ENCODE peak calls at places on chromosomes 3 and 15, in ten cellular contexts. M, P, D, E, I, Q, H, U, W and T are unnamed samples.

GRCh38 chr3:135106445-135106844 is 311.4 kb downstream of the EPHB1 start:
- DNase-seq in M (peak; percentile 6), P (no peak), D (no peak), E (no peak), I (peak; percentile 60), Q (no peak), H (no peak), U (no peak), W (no peak), T (peak; percentile 43)

GRCh38 chr3:172658344-172659245 is 52.3 kb downstream of the NCEH1 start:
- DNase-seq in M (peak; percentile 79), P (peak; percentile 47), D (no peak), E (no peak), I (no peak), Q (no peak), H (no peak), U (no peak), W (no peak), T (no peak)

GRCh38 chr3:126959144-126959920 is 23.6 kb upstream of the PLXNA1 start:
- DNase-seq in M (no peak), P (no peak), D (no peak), E (peak; percentile 42), I (no peak), Q (no peak), H (no peak), U (no peak), W (peak; percentile 13), T (no peak)

GRCh38 chr15:85607842-85608241 is 186.9 kb downstream of the KLHL25 start:
- DNase-seq in M (peak; percentile 46), P (no peak), D (no peak), E (no peak), I (no peak), Q (peak; percentile 60), H (no peak), U (peak; percentile 40), W (no peak), T (no peak)

GRCh38 chr15:89781055-89781454 is 4.9 kb downstream of the MESP2 start:
- DNase-seq in M (no peak), P (no peak), D (no peak), E (no peak), I (no peak), Q (no peak), H (no peak), U (no peak), W (no peak), T (peak; percentile 78)

GRCh38 chr15:101070502-101071273 is 151.5 kb downstream of the LRRK1 start:
- DNase-seq in M (no peak), P (no peak), D (no peak), E (no peak), I (no peak), Q (no peak), H (no peak), U (no peak), W (peak; percentile 16), T (peak; percentile 80)

GRCh38 chr15:92492556-92492955 is 98.9 kb downstream of the ST8SIA2 start:
- DNase-seq in M (no peak), P (no peak), D (no peak), E (no peak), I (no peak), Q (no peak), H (no peak), U (no peak), W (no peak), T (no peak)

GRCh38 chr3:53144446-53144845 is 14.2 kb upstream of the RFT1 start:
- DNase-seq in M (no peak), P (no peak), D (no peak), E (peak; percentile 50), I (no peak), Q (no peak), H (no peak), U (no peak), W (no peak), T (no peak)

GRCh38 chr3:39406368-39407258 is at the start of gene RPSA:
- DNase-seq in M (peak; percentile 97), P (peak; percentile 94), D (peak; percentile 93), E (peak; percentile 98), I (peak; percentile 96), Q (peak; percentile 97), H (peak; percentile 92), U (peak; percentile 95), W (peak; percentile 86), T (peak; percentile 99)

GRCh38 chr3:39407259-39407629 is 724 bp downstream of the RPSA start:
- DNase-seq in M (no peak), P (no peak), D (no peak), E (no peak), I (no peak), Q (no peak), H (no peak), U (no peak), W (no peak), T (peak; percentile 20)

GRCh38 chr3:39405687-39406367 is 693 bp upstream of the RPSA start:
- DNase-seq in M (no peak), P (no peak), D (no peak), E (no peak), I (no peak), Q (no peak), H (no peak), U (no peak), W (no peak), T (no peak)

GRCh38 chr3:39407773-39408492 is 1.4 kb downstream of the RPSA start:
- DNase-seq in M (no peak), P (no peak), D (no peak), E (no peak), I (no peak), Q (no peak), H (no peak), U (no peak), W (no peak), T (no peak)

GRCh38 chr3:39404943-39405686 is 1.4 kb upstream of the RPSA start:
- DNase-seq in M (no peak), P (no peak), D (no peak), E (no peak), I (no peak), Q (no peak), H (no peak), U (no peak), W (no peak), T (peak; percentile 50)
- H3K4me3 ChIP-seq in M (peak overlapping the region; percentile 85), P (no peak overlapping the region), D (peak overlapping the region; percentile 63), E (no peak overlapping the region), I (no peak overlapping the region), Q (no peak overlapping the region), H (no peak overlapping the region), U (peak overlapping the region; percentile 95), W (no peak overlapping the region), T (no peak overlapping the region)

GRCh38 chr3:193712938-193713337 is 119.9 kb downstream of the OPA1 start:
- DNase-seq in M (no peak), P (no peak), D (no peak), E (no peak), I (no peak), Q (no peak), H (no peak), U (no peak), W (no peak), T (no peak)

GRCh38 chr3:193710286-193711164 is 117.5 kb downstream of the OPA1 start:
- DNase-seq in M (no peak), P (no peak), D (no peak), E (no peak), I (no peak), Q (no peak), H (no peak), U (no peak), W (no peak), T (no peak)

GRCh38 chr3:193711523-193711963 is 118.5 kb downstream of the OPA1 start:
- DNase-seq in M (no peak), P (no peak), D (no peak), E (no peak), I (no peak), Q (no peak), H (no peak), U (no peak), W (no peak), T (no peak)

GRCh38 chr3:193711165-193711485 is 118.1 kb downstream of the OPA1 start:
- DNase-seq in M (no peak), P (no peak), D (no peak), E (no peak), I (no peak), Q (no peak), H (no peak), U (no peak), W (no peak), T (no peak)

DNA sequence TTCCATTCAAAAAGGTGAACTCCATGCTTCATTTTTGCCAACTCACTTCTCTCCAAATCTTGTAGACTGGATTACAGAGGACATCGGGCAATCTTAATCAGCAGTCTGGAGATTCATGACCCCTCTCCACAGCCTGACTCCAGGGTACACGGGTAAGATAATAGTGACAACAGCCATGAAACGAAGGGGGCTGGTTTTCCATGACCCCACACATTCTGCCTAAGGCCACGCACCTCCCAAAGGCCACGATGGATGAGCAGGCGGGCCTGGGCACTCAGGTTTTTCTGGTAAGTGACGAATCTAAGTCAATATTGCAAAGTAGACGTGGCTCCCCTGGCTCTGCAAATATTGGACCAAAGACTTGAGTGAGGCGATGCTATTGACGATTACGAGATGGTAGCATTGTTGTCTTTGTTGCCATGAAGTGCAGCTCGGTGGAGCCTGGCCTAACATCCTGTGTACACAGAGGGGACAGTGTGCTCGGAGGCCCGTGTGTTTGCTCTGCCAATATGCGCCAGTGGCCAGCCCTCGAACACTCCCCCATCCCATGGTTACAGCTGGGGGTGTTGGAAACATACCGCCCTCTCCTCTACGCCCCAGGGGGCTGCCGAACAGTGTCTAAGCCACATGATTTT is 119.1 kb downstream of the OPA1 start:
- DNase-seq in M (no peak), P (no peak), D (no peak), E (no peak), I (no peak), Q (no peak), H (no peak), U (peak; percentile 67), W (no peak), T (no peak)
- TF ChIP-seq POLR2A in M (no peak), P (no peak), D (no peak), E (no peak), I (no peak), Q (no peak), H (no peak), U (no peak), W (no peak), T (no peak)

DNA sequence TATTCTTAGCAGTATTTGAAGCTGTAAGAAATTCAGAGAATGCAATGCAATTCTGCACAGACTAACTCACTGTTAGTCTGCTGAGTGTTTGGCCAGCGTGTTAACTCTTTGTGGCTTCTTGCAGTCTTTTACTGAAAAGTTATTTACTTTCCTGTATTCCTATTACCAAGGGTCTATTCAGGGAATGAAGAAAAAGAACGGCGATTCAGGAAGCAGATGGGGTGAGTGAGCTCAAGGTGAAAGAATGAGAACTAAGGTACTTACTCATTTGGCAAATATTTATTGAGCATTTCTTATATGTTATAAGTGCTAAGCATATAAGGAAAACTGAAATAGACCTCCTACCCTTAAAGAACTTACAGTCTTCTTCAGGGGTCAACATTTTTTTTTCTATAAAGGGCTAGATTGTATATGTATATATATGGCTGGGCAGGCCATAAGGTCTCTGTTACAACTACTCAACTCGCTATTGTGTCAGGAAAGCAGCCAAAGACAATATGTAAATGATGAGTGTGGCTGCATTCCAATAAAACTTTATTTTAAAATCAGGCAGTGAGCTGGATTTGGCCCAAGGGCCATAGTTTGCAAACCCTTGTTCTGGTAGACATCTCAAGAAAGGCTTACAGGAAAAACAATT is 271.9 kb upstream of the GADL1 start:
- DNase-seq in M (no peak), P (no peak), D (no peak), E (no peak), I (peak; percentile 70), Q (no peak), H (no peak), U (no peak), W (no peak), T (no peak)
- H3K4me3 ChIP-seq in M (no peak overlapping the region), P (no peak overlapping the region), D (no peak overlapping the region), E (no peak overlapping the region), I (no peak overlapping the region), Q (no peak overlapping the region), H (no peak overlapping the region), U (no peak overlapping the region), W (no peak overlapping the region), T (no peak overlapping the region)

GRCh38 chr3:48555949-48556795 is 431 bp downstream of the PFKFB4 start:
- DNase-seq in M (no peak), P (no peak), D (no peak), E (no peak), I (no peak), Q (peak; percentile 41), H (no peak), U (no peak), W (no peak), T (no peak)
- TF ChIP-seq POLR2A in M (no peak), P (peak; percentile 24), D (no peak), E (no peak), I (no peak), Q (no peak), H (no peak), U (no peak), W (no peak), T (no peak)